ENCODE peak calls at places on chromosomes 16 and 17, in five cellular contexts. P, R, S, N and I are unnamed samples.
A peak's percentile ranks its signal among the peaks of the same experiment; 100 is the strongest.

GRCh38 chr16:75267631-75268264 is 16.3 kb upstream of the BCAR1 start:
- DNase-seq in P (no peak), R (peak; percentile 81), S (peak; percentile 85), N (no peak), I (no peak)

GRCh38 chr17:17613708-17614114 is 22.2 kb upstream of the PEMT start:
- DNase-seq in P (peak; percentile 59), R (peak; percentile 29), S (peak; percentile 81), N (peak; percentile 63), I (no peak)

GRCh38 chr16:78352184-78352583 is 252.7 kb downstream of the WWOX start:
- DNase-seq in P (no peak), R (no peak), S (no peak), N (no peak), I (no peak)

GRCh38 chr17:869067-869466 is 86.9 kb downstream of the MRM3 start:
- DNase-seq in P (no peak), R (no peak), S (peak; percentile 61), N (peak; percentile 89), I (no peak)

GRCh38 chr17:67377727-67378443 is 804 bp downstream of the PITPNC1 start:
- DNase-seq in P (peak; percentile 60), R (peak; percentile 36), S (peak; percentile 74), N (peak; percentile 46), I (no peak)

GRCh38 chr16:76486740-76487139 is 209.5 kb downstream of the CNTNAP4 start:
- DNase-seq in P (no peak), R (no peak), S (no peak), N (no peak), I (no peak)

GRCh38 chr17:31216053-31216751 is 80.8 kb downstream of the OMG start:
- DNase-seq in P (no peak), R (no peak), S (peak; percentile 71), N (peak; percentile 30), I (no peak)

GRCh38 chr17:44916781-44917241 is 1.5 kb upstream of the GFAP start:
- DNase-seq in P (no peak), R (peak; percentile 84), S (peak; percentile 39), N (peak; percentile 54), I (no peak)

GRCh38 chr17:17497065-17497844 is 1.1 kb upstream of the RASD1 start:
- DNase-seq in P (no peak), R (no peak), S (no peak), N (no peak), I (no peak)

GRCh38 chr17:80364091-80364691 is 50.8 kb upstream of the ENDOV start:
- DNase-seq in P (no peak), R (no peak), S (peak; percentile 18), N (no peak), I (no peak)

GRCh38 chr17:72349508-72350472 is 229.0 kb downstream of the SOX9 start:
- DNase-seq in P (no peak), R (no peak), S (no peak), N (no peak), I (no peak)

GRCh38 chr17:68057531-68057952 is 22.0 kb downstream of the KPNA2 start:
- DNase-seq in P (peak; percentile 29), R (no peak), S (no peak), N (no peak), I (no peak)

GRCh38 chr17:41308251-41308917 is 725 bp downstream of the KRTAP16-1 start:
- DNase-seq in P (no peak), R (peak; percentile 80), S (no peak), N (no peak), I (peak; percentile 50)

GRCh38 chr17:74431568-74432483 is at the start of gene GPRC5C:
- DNase-seq in P (peak; percentile 54), R (peak; percentile 86), S (peak; percentile 95), N (peak; percentile 81), I (no peak)

GRCh38 chr17:32461853-32462617 is 17.7 kb downstream of the PSMD11 start:
- DNase-seq in P (peak; percentile 69), R (no peak), S (peak; percentile 72), N (peak; percentile 21), I (no peak)

GRCh38 chr17:34363183-34363661 is at the start of gene CCL1:
- DNase-seq in P (no peak), R (no peak), S (no peak), N (no peak), I (no peak)

GRCh38 chr16:29775742-29776408 is 2.2 kb upstream of the ZG16 start:
- DNase-seq in P (no peak), R (no peak), S (peak; percentile 46), N (no peak), I (no peak)

GRCh38 chr16:85416267-85417109 is 196.6 kb upstream of the GSE1 start:
- DNase-seq in P (peak; percentile 68), R (no peak), S (peak; percentile 67), N (peak; percentile 27), I (peak; percentile 70)

GRCh38 chr17:28524476-28525415 is 18.6 kb downstream of the FOXN1 start:
- DNase-seq in P (no peak), R (peak; percentile 61), S (peak; percentile 88), N (no peak), I (no peak)

GRCh38 chr17:57530508-57530907 is 214.6 kb downstream of the CCDC182 start:
- DNase-seq in P (no peak), R (no peak), S (no peak), N (peak; percentile 47), I (no peak)

GRCh38 chr17:30225919-30226553 is 9.5 kb downstream of the SLC6A4 start:
- DNase-seq in P (no peak), R (no peak), S (peak; percentile 62), N (no peak), I (no peak)

GRCh38 chr17:82751171-82751570 is 694 bp upstream of the TBCD start:
- DNase-seq in P (no peak), R (no peak), S (no peak), N (peak; percentile 37), I (no peak)

GRCh38 chr17:55285340-55286301 is 20.9 kb downstream of the HLF start:
- DNase-seq in P (no peak), R (peak; percentile 94), S (peak; percentile 89), N (peak; percentile 99), I (no peak)

GRCh38 chr16:67278773-67279295 is 498 bp upstream of the PLEKHG4 start:
- DNase-seq in P (no peak), R (no peak), S (no peak), N (no peak), I (no peak)

GRCh38 chr17:17445925-17446665 is 30.7 kb upstream of the MED9 start:
- DNase-seq in P (no peak), R (peak; percentile 76), S (peak; percentile 80), N (peak; percentile 21), I (no peak)

GRCh38 chr16:14501331-14502255 is 128.5 kb downstream of the PARN start:
- DNase-seq in P (peak; percentile 25), R (peak; percentile 89), S (peak; percentile 83), N (peak; percentile 94), I (no peak)

GRCh38 chr17:59496178-59496577 is 69.2 kb upstream of the DHX40 start:
- DNase-seq in P (no peak), R (no peak), S (no peak), N (no peak), I (no peak)

GRCh38 chr17:80265205-80266068 is 4.8 kb downstream of the RNF213 start:
- DNase-seq in P (no peak), R (no peak), S (no peak), N (no peak), I (no peak)

GRCh38 chr16:71762186-71762585 is 37.7 kb upstream of the PHLPP2 start:
- DNase-seq in P (no peak), R (no peak), S (no peak), N (no peak), I (no peak)

GRCh38 chr17:16178836-16179235 is 36.5 kb downstream of the NCOR1 start:
- DNase-seq in P (no peak), R (no peak), S (no peak), N (no peak), I (no peak)

GRCh38 chr16:86513471-86514277 is 3.3 kb downstream of the FOXF1 start:
- DNase-seq in P (no peak), R (no peak), S (no peak), N (no peak), I (no peak)

GRCh38 chr17:72365857-72366415 is 245.1 kb downstream of the SOX9 start:
- DNase-seq in P (no peak), R (no peak), S (no peak), N (no peak), I (no peak)

GRCh38 chr17:58902312-58902711 is 146.7 kb downstream of the PPM1E start:
- DNase-seq in P (no peak), R (no peak), S (no peak), N (no peak), I (no peak)

GRCh38 chr16:2429771-2430663 is 770 bp downstream of the CCNF start:
- DNase-seq in P (peak; percentile 44), R (no peak), S (peak; percentile 61), N (no peak), I (no peak)
- TF ChIP-seq CTCF in P (no peak), R (peak; percentile 35), S (peak; percentile 39), N (no peak), I (peak; percentile 2)

GRCh38 chr16:54936979-54937672 is 6.5 kb downstream of the IRX5 start:
- DNase-seq in P (peak; percentile 71), R (peak; percentile 81), S (peak; percentile 67), N (no peak), I (no peak)
- TF ChIP-seq CTCF in P (peak; percentile 91), R (peak; percentile 82), S (peak; percentile 73), N (peak; percentile 13), I (peak; percentile 21)

GRCh38 chr17:81410852-81411251 is 15.6 kb downstream of the BAHCC1 start:
- DNase-seq in P (no peak), R (no peak), S (no peak), N (no peak), I (no peak)

GRCh38 chr17:81411305-81411704 is 16.0 kb downstream of the BAHCC1 start:
- DNase-seq in P (no peak), R (no peak), S (no peak), N (no peak), I (no peak)

GRCh38 chr17:81406117-81406953 is 11.1 kb downstream of the BAHCC1 start:
- DNase-seq in P (no peak), R (no peak), S (no peak), N (peak; percentile 80), I (no peak)

GRCh38 chr17:81408049-81408448 is 12.8 kb downstream of the BAHCC1 start:
- DNase-seq in P (no peak), R (no peak), S (no peak), N (no peak), I (no peak)

DNA sequence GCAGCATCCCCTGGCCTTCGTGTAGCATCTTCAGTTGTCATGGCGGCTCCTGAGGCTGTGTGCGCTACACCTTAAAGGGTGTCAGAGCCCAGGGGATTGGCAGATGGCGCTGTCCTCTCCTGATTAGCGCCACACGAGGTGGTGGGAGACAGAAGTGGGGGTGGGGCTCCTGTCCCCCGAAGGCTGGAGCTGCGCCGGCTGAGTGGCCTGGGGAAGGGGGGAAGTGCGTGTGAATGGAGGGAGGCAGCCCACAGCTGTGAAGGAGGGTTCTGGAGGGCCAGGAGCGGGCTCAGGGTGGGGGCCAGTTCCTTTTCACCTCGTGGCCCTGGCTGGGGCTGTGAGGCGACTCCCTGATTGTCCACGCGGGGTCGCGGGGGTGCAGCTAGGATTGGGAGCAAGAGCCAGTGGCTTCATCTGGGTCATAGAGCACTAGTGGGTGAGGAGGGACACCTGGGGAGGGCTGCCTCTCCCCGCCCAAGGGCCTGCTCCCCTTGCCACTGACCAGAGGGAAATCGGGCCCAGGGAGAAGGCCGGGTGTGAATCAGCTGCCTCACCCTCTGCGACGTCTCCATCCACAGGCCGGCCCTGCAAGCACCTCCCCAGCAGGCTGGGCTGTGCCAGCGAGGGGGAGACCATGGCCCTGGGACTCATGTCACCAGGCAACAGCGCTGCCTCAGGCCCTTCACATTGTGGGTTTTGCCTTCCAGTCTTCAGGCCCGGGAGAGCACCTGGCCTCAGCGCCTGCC is 14.1 kb downstream of the BAHCC1 start:
- DNase-seq in P (no peak), R (no peak), S (no peak), N (no peak), I (no peak)
- TF ChIP-seq CTCF in P (no peak), R (no peak), S (no peak), N (no peak), I (peak; percentile 36)

GRCh38 chr17:49585422-49586027 is 9.9 kb downstream of the NXPH3 start:
- DNase-seq in P (peak; percentile 49), R (no peak), S (no peak), N (no peak), I (no peak)
- TF ChIP-seq CTCF in P (peak; percentile 54), R (no peak), S (no peak), N (no peak), I (no peak)